ENCODE peak calls at places on chromosomes 3 and 15, in six cellular contexts. One of them, this sample, is unnamed.

GRCh38 chr3:66342717-66343373 is 122.0 kb downstream of the SLC25A26 start:
- DNase-seq in MM.1S: no peak
- DNase-seq in GM23338: no peak
- DNase-seq in Karpas-422: no peak
- DNase-seq in NT2/D1: no peak
- DNase-seq in heart left ventricle: no peak
- DNase-seq in this sample: no peak

GRCh38 chr3:137385922-137386321 is 378.2 kb upstream of the SOX14 start:
- DNase-seq in MM.1S: no peak
- DNase-seq in GM23338: peak; percentile 8
- DNase-seq in Karpas-422: no peak
- DNase-seq in NT2/D1: no peak
- DNase-seq in heart left ventricle: no peak
- DNase-seq in this sample: no peak

GRCh38 chr3:188867691-188868090 is 304.1 kb upstream of the TPRG1 start:
- DNase-seq in MM.1S: no peak
- DNase-seq in GM23338: no peak
- DNase-seq in Karpas-422: no peak
- DNase-seq in NT2/D1: no peak
- DNase-seq in heart left ventricle: no peak
- DNase-seq in this sample: no peak

GRCh38 chr3:39150803-39151631 is 2.4 kb downstream of the CSRNP1 start:
- DNase-seq in MM.1S: peak; percentile 27
- DNase-seq in GM23338: peak; percentile 95
- DNase-seq in Karpas-422: peak; percentile 47
- DNase-seq in NT2/D1: peak; percentile 79
- DNase-seq in heart left ventricle: peak; percentile 93
- DNase-seq in this sample: no peak

GRCh38 chr3:138381950-138382715 is 33.8 kb downstream of the MRAS start:
- DNase-seq in MM.1S: no peak
- DNase-seq in GM23338: no peak
- DNase-seq in Karpas-422: no peak
- DNase-seq in NT2/D1: peak; percentile 30
- DNase-seq in heart left ventricle: peak; percentile 85
- DNase-seq in this sample: no peak

GRCh38 chr15:35690698-35691116 is 144.7 kb upstream of the DPH6 start:
- DNase-seq in MM.1S: no peak
- DNase-seq in GM23338: no peak
- DNase-seq in Karpas-422: no peak
- DNase-seq in NT2/D1: no peak
- DNase-seq in heart left ventricle: peak; percentile 50
- DNase-seq in this sample: no peak

GRCh38 chr3:135229018-135229495 is 434.0 kb downstream of the EPHB1 start:
- DNase-seq in MM.1S: no peak
- DNase-seq in GM23338: peak; percentile 57
- DNase-seq in Karpas-422: no peak
- DNase-seq in NT2/D1: no peak
- DNase-seq in heart left ventricle: peak; percentile 45
- DNase-seq in this sample: no peak

GRCh38 chr3:120203016-120203415 is 82.0 kb downstream of the GPR156 start:
- DNase-seq in MM.1S: no peak
- DNase-seq in GM23338: peak; percentile 6
- DNase-seq in Karpas-422: no peak
- DNase-seq in NT2/D1: no peak
- DNase-seq in heart left ventricle: peak; percentile 40
- DNase-seq in this sample: no peak

GRCh38 chr15:34987623-34987981 is 485 bp downstream of the ZNF770 start:
- DNase-seq in MM.1S: no peak
- DNase-seq in GM23338: no peak
- DNase-seq in Karpas-422: peak; percentile 44
- DNase-seq in NT2/D1: no peak
- DNase-seq in heart left ventricle: no peak
- DNase-seq in this sample: no peak

GRCh38 chr3:188241883-188242282 is 87.9 kb downstream of the LPP start:
- DNase-seq in MM.1S: no peak
- DNase-seq in GM23338: no peak
- DNase-seq in Karpas-422: peak; percentile 84
- DNase-seq in NT2/D1: no peak
- DNase-seq in heart left ventricle: no peak
- DNase-seq in this sample: no peak

GRCh38 chr3:77039606-77040553 is at the start of gene ROBO2:
- DNase-seq in MM.1S: no peak
- DNase-seq in GM23338: peak; percentile 84
- DNase-seq in Karpas-422: no peak
- DNase-seq in NT2/D1: peak; percentile 59
- DNase-seq in heart left ventricle: peak; percentile 31
- DNase-seq in this sample: no peak

GRCh38 chr3:188411750-188412149 is 257.8 kb downstream of the LPP start:
- DNase-seq in MM.1S: no peak
- DNase-seq in GM23338: no peak
- DNase-seq in Karpas-422: no peak
- DNase-seq in NT2/D1: no peak
- DNase-seq in heart left ventricle: no peak
- DNase-seq in this sample: no peak

GRCh38 chr3:22952860-22953259 is 250.3 kb upstream of the UBE2E2 start:
- DNase-seq in MM.1S: no peak
- DNase-seq in GM23338: no peak
- DNase-seq in Karpas-422: no peak
- DNase-seq in NT2/D1: no peak
- DNase-seq in heart left ventricle: no peak
- DNase-seq in this sample: no peak

GRCh38 chr15:44092221-44092620 is 102.8 kb downstream of the FRMD5 start:
- DNase-seq in MM.1S: no peak
- DNase-seq in GM23338: no peak
- DNase-seq in Karpas-422: no peak
- DNase-seq in NT2/D1: no peak
- DNase-seq in heart left ventricle: no peak
- DNase-seq in this sample: no peak

GRCh38 chr3:26100176-26100575 is 310.3 kb downstream of the OXSM start:
- DNase-seq in MM.1S: no peak
- DNase-seq in GM23338: no peak
- DNase-seq in Karpas-422: peak; percentile 48
- DNase-seq in NT2/D1: no peak
- DNase-seq in heart left ventricle: no peak
- DNase-seq in this sample: no peak

GRCh38 chr15:67248106-67248505 is 6.4 kb downstream of the AAGAB start:
- DNase-seq in MM.1S: no peak
- DNase-seq in GM23338: no peak
- DNase-seq in Karpas-422: no peak
- DNase-seq in NT2/D1: no peak
- DNase-seq in heart left ventricle: no peak
- DNase-seq in this sample: no peak

GRCh38 chr3:141020139-141020940 is 30.8 kb upstream of the SPSB4 start:
- DNase-seq in MM.1S: no peak
- DNase-seq in GM23338: no peak
- DNase-seq in Karpas-422: no peak
- DNase-seq in NT2/D1: no peak
- DNase-seq in heart left ventricle: no peak
- DNase-seq in this sample: no peak

GRCh38 chr3:148606979-148607378 is 90.7 kb upstream of the AGTR1 start:
- DNase-seq in MM.1S: no peak
- DNase-seq in GM23338: no peak
- DNase-seq in Karpas-422: no peak
- DNase-seq in NT2/D1: no peak
- DNase-seq in heart left ventricle: no peak
- DNase-seq in this sample: no peak

GRCh38 chr15:60932051-60932915 is 296.8 kb downstream of the RORA start:
- DNase-seq in MM.1S: no peak
- DNase-seq in GM23338: peak; percentile 24
- DNase-seq in Karpas-422: peak; percentile 42
- DNase-seq in NT2/D1: no peak
- DNase-seq in heart left ventricle: no peak
- DNase-seq in this sample: no peak

GRCh38 chr15:49987198-49987785 is 131.7 kb downstream of the ATP8B4 start:
- DNase-seq in MM.1S: no peak
- DNase-seq in GM23338: no peak
- DNase-seq in Karpas-422: no peak
- DNase-seq in NT2/D1: no peak
- DNase-seq in heart left ventricle: no peak
- DNase-seq in this sample: no peak

GRCh38 chr3:104549099-104549714 is 817.5 kb upstream of the ALCAM start:
- DNase-seq in MM.1S: no peak
- DNase-seq in GM23338: no peak
- DNase-seq in Karpas-422: no peak
- DNase-seq in NT2/D1: no peak
- DNase-seq in heart left ventricle: no peak
- DNase-seq in this sample: no peak

GRCh38 chr15:101068523-101068960 is 149.4 kb downstream of the LRRK1 start:
- DNase-seq in MM.1S: no peak
- DNase-seq in GM23338: no peak
- DNase-seq in Karpas-422: no peak
- DNase-seq in NT2/D1: no peak
- DNase-seq in heart left ventricle: peak; percentile 30
- DNase-seq in this sample: no peak

GRCh38 chr3:14552041-14552648 is 12.0 kb upstream of the GRIP2 start:
- DNase-seq in MM.1S: no peak
- DNase-seq in GM23338: no peak
- DNase-seq in Karpas-422: no peak
- DNase-seq in NT2/D1: no peak
- DNase-seq in heart left ventricle: no peak
- DNase-seq in this sample: no peak

GRCh38 chr3:168090306-168091085 is 5.2 kb downstream of the GOLIM4 start:
- DNase-seq in MM.1S: no peak
- DNase-seq in GM23338: no peak
- DNase-seq in Karpas-422: no peak
- DNase-seq in NT2/D1: no peak
- DNase-seq in heart left ventricle: no peak
- DNase-seq in this sample: no peak

GRCh38 chr3:24242012-24242698 is 252.5 kb downstream of the THRB start:
- DNase-seq in MM.1S: no peak
- DNase-seq in GM23338: peak; percentile 24
- DNase-seq in Karpas-422: no peak
- DNase-seq in NT2/D1: peak; percentile 11
- DNase-seq in heart left ventricle: no peak
- DNase-seq in this sample: no peak

GRCh38 chr15:31177936-31178335 is 76.4 kb upstream of the TRPM1 start:
- DNase-seq in MM.1S: no peak
- DNase-seq in GM23338: no peak
- DNase-seq in Karpas-422: no peak
- DNase-seq in NT2/D1: no peak
- DNase-seq in heart left ventricle: no peak
- DNase-seq in this sample: no peak

GRCh38 chr3:128256131-128256530 is 102.8 kb downstream of the EEFSEC start:
- DNase-seq in MM.1S: no peak
- DNase-seq in GM23338: no peak
- DNase-seq in Karpas-422: no peak
- DNase-seq in NT2/D1: no peak
- DNase-seq in heart left ventricle: no peak
- DNase-seq in this sample: no peak
- H3K4me1 ChIP-seq in MM.1S: no peaks in the 10 kb centered on the region
- H3K4me1 ChIP-seq in GM23338: no peaks in the 10 kb centered on the region
- H3K4me1 ChIP-seq in Karpas-422: peaks cover 3% of the 10 kb centered on the region
- H3K4me1 ChIP-seq in NT2/D1: peaks cover 3% of the 10 kb centered on the region
- H3K4me1 ChIP-seq in heart left ventricle: no peaks in the 10 kb centered on the region
- H3K4me1 ChIP-seq in this sample: no peaks in the 10 kb centered on the region

GRCh38 chr3:159839561-159840379 is 148.9 kb upstream of the IL12A start:
- DNase-seq in MM.1S: no peak
- DNase-seq in GM23338: peak; percentile 86
- DNase-seq in Karpas-422: no peak
- DNase-seq in NT2/D1: peak; percentile 59
- DNase-seq in heart left ventricle: peak; percentile 48
- DNase-seq in this sample: no peak
- H3K4me3 ChIP-seq in MM.1S: no peak within 1 kb of the TSS
- H3K4me3 ChIP-seq in GM23338: peak within 1 kb of the TSS; percentile 64
- H3K4me3 ChIP-seq in Karpas-422: no peak within 1 kb of the TSS
- H3K4me3 ChIP-seq in NT2/D1: peak within 1 kb of the TSS; percentile 38
- H3K4me3 ChIP-seq in heart left ventricle: peak within 1 kb of the TSS; percentile 58
- H3K4me3 ChIP-seq in this sample: no peak within 1 kb of the TSS

GRCh38 chr3:57863380-57863779 is 107.3 kb downstream of the SLMAP start:
- DNase-seq in MM.1S: no peak
- DNase-seq in GM23338: no peak
- DNase-seq in Karpas-422: no peak
- DNase-seq in NT2/D1: no peak
- DNase-seq in heart left ventricle: no peak
- DNase-seq in this sample: no peak

GRCh38 chr3:57862894-57863293 is 106.8 kb downstream of the SLMAP start:
- DNase-seq in MM.1S: no peak
- DNase-seq in GM23338: no peak
- DNase-seq in Karpas-422: no peak
- DNase-seq in NT2/D1: no peak
- DNase-seq in heart left ventricle: no peak
- DNase-seq in this sample: no peak

DNA sequence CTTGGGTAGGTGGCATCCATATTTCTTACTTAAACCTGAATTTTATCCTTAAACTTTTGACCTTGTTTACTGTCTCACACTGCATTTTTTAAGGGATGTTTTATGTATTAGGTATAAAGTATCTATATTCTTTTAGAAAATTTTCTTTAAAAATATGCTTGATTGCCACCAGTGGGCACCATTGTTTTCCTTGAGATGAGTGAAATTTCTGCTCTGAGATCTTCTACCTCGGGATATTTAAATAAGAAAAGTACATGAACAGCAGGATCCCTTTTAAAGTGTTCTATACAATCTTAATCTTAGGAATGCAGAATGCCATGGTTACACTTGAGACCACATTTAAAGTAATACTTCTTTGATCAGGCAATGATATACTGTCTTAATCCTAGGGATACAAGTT is 108.7 kb downstream of the SLMAP start:
- DNase-seq in MM.1S: no peak
- DNase-seq in GM23338: peak; percentile 36
- DNase-seq in Karpas-422: no peak
- DNase-seq in NT2/D1: peak; percentile 3
- DNase-seq in heart left ventricle: no peak
- DNase-seq in this sample: no peak
- H3K36me3 ChIP-seq in MM.1S: no peaks in the 10 kb centered on the region
- H3K36me3 ChIP-seq in GM23338: no peaks in the 10 kb centered on the region
- H3K36me3 ChIP-seq in Karpas-422: peaks cover 17% of the 10 kb centered on the region
- H3K36me3 ChIP-seq in NT2/D1: peaks cover 58% of the 10 kb centered on the region
- H3K36me3 ChIP-seq in heart left ventricle: peaks cover 19% of the 10 kb centered on the region
- H3K36me3 ChIP-seq in this sample: peaks cover 4% of the 10 kb centered on the region

GRCh38 chr15:84821501-84822021 is 4.4 kb downstream of the ALPK3 start:
- DNase-seq in MM.1S: no peak
- DNase-seq in GM23338: no peak
- DNase-seq in Karpas-422: peak; percentile 58
- DNase-seq in NT2/D1: no peak
- DNase-seq in heart left ventricle: peak; percentile 55
- DNase-seq in this sample: no peak
- H3K4me1 ChIP-seq in MM.1S: no peaks in the 10 kb centered on the region
- H3K4me1 ChIP-seq in GM23338: peaks cover 22% of the 10 kb centered on the region
- H3K4me1 ChIP-seq in Karpas-422: no peaks in the 10 kb centered on the region
- H3K4me1 ChIP-seq in NT2/D1: peaks cover 21% of the 10 kb centered on the region
- H3K4me1 ChIP-seq in heart left ventricle: peaks cover 66% of the 10 kb centered on the region
- H3K4me1 ChIP-seq in this sample: no peaks in the 10 kb centered on the region

GRCh38 chr3:59121346-59122144 is 71.7 kb upstream of the CFAP20DC start:
- DNase-seq in MM.1S: no peak
- DNase-seq in GM23338: peak; percentile 42
- DNase-seq in Karpas-422: no peak
- DNase-seq in NT2/D1: no peak
- DNase-seq in heart left ventricle: no peak
- DNase-seq in this sample: no peak

GRCh38 chr3:59117378-59117777 is 67.6 kb upstream of the CFAP20DC start:
- DNase-seq in MM.1S: no peak
- DNase-seq in GM23338: no peak
- DNase-seq in Karpas-422: no peak
- DNase-seq in NT2/D1: no peak
- DNase-seq in heart left ventricle: no peak
- DNase-seq in this sample: no peak

GRCh38 chr3:59115355-59116136 is 65.7 kb upstream of the CFAP20DC start:
- DNase-seq in MM.1S: no peak
- DNase-seq in GM23338: no peak
- DNase-seq in Karpas-422: no peak
- DNase-seq in NT2/D1: no peak
- DNase-seq in heart left ventricle: no peak
- DNase-seq in this sample: no peak

GRCh38 chr3:59118928-59119327 is 69.1 kb upstream of the CFAP20DC start:
- DNase-seq in MM.1S: no peak
- DNase-seq in GM23338: no peak
- DNase-seq in Karpas-422: no peak
- DNase-seq in NT2/D1: no peak
- DNase-seq in heart left ventricle: no peak
- DNase-seq in this sample: no peak

GRCh38 chr3:59116138-59116537 is 66.3 kb upstream of the CFAP20DC start:
- DNase-seq in MM.1S: no peak
- DNase-seq in GM23338: no peak
- DNase-seq in Karpas-422: no peak
- DNase-seq in NT2/D1: no peak
- DNase-seq in heart left ventricle: no peak
- DNase-seq in this sample: no peak
- H3K4me3 ChIP-seq in MM.1S: peak overlapping the region; percentile 27
- H3K4me3 ChIP-seq in GM23338: no peak overlapping the region
- H3K4me3 ChIP-seq in Karpas-422: no peak overlapping the region
- H3K4me3 ChIP-seq in NT2/D1: no peak overlapping the region
- H3K4me3 ChIP-seq in heart left ventricle: no peak overlapping the region
- H3K4me3 ChIP-seq in this sample: no peak overlapping the region

This sample was measured in naive thymus-derived CD4-positive, alpha-beta T cell.